ENCODE peak calls at places on chromosomes 13 and 19, in six cellular contexts. One of them, this sample, is unnamed.

GRCh38 chr13:72151241-72151640 is 284.2 kb upstream of the DACH1 start:
- DNase-seq in stimulated activated CD4-positive, alpha-beta T cell treated with anti-CD3 and anti-CD28 coated beads, Interleukin-2, amount 100 ng/mL, for 48 hours: no peak
- DNase-seq in GDM1: no peak
- DNase-seq in nephron progenitor cell: no peak
- DNase-seq in lower lobe of right lung: no peak
- DNase-seq in GF-D8: no peak
- DNase-seq in this sample: no peak

GRCh38 chr13:65907656-65908441 is 1322.3 kb downstream of the PCDH9 start:
- DNase-seq in stimulated activated CD4-positive, alpha-beta T cell treated with anti-CD3 and anti-CD28 coated beads, Interleukin-2, amount 100 ng/mL, for 48 hours: no peak
- DNase-seq in GDM1: no peak
- DNase-seq in nephron progenitor cell: no peak
- DNase-seq in lower lobe of right lung: no peak
- DNase-seq in GF-D8: no peak
- DNase-seq in this sample: peak; percentile 2

GRCh38 chr19:7596191-7596937 is 701 bp downstream of the CAMSAP3 start:
- DNase-seq in stimulated activated CD4-positive, alpha-beta T cell treated with anti-CD3 and anti-CD28 coated beads, Interleukin-2, amount 100 ng/mL, for 48 hours: no peak
- DNase-seq in GDM1: no peak
- DNase-seq in nephron progenitor cell: peak; percentile 22
- DNase-seq in lower lobe of right lung: no peak
- DNase-seq in GF-D8: no peak
- DNase-seq in this sample: no peak

GRCh38 chr13:104823709-104824108 is 1711.8 kb downstream of the EFNB2 start:
- DNase-seq in stimulated activated CD4-positive, alpha-beta T cell treated with anti-CD3 and anti-CD28 coated beads, Interleukin-2, amount 100 ng/mL, for 48 hours: no peak
- DNase-seq in GDM1: no peak
- DNase-seq in nephron progenitor cell: no peak
- DNase-seq in lower lobe of right lung: no peak
- DNase-seq in GF-D8: no peak
- DNase-seq in this sample: no peak

GRCh38 chr13:49240017-49240416 is 7.7 kb upstream of the CDADC1 start:
- DNase-seq in stimulated activated CD4-positive, alpha-beta T cell treated with anti-CD3 and anti-CD28 coated beads, Interleukin-2, amount 100 ng/mL, for 48 hours: peak; percentile 35
- DNase-seq in GDM1: peak; percentile 40
- DNase-seq in nephron progenitor cell: no peak
- DNase-seq in lower lobe of right lung: no peak
- DNase-seq in GF-D8: no peak
- DNase-seq in this sample: no peak

GRCh38 chr13:108352599-108352998 is 83.1 kb downstream of the TNFSF13B start:
- DNase-seq in stimulated activated CD4-positive, alpha-beta T cell treated with anti-CD3 and anti-CD28 coated beads, Interleukin-2, amount 100 ng/mL, for 48 hours: no peak
- DNase-seq in GDM1: no peak
- DNase-seq in nephron progenitor cell: no peak
- DNase-seq in lower lobe of right lung: no peak
- DNase-seq in GF-D8: peak; percentile 90
- DNase-seq in this sample: no peak

GRCh38 chr13:28805193-28805819 is 14.8 kb upstream of the MTUS2 start:
- DNase-seq in stimulated activated CD4-positive, alpha-beta T cell treated with anti-CD3 and anti-CD28 coated beads, Interleukin-2, amount 100 ng/mL, for 48 hours: peak; percentile 52
- DNase-seq in GDM1: no peak
- DNase-seq in nephron progenitor cell: peak; percentile 62
- DNase-seq in lower lobe of right lung: no peak
- DNase-seq in GF-D8: no peak
- DNase-seq in this sample: peak; percentile 4

GRCh38 chr19:491146-491741 is 5.0 kb upstream of the MADCAM1 start:
- DNase-seq in stimulated activated CD4-positive, alpha-beta T cell treated with anti-CD3 and anti-CD28 coated beads, Interleukin-2, amount 100 ng/mL, for 48 hours: no peak
- DNase-seq in GDM1: no peak
- DNase-seq in nephron progenitor cell: no peak
- DNase-seq in lower lobe of right lung: no peak
- DNase-seq in GF-D8: no peak
- DNase-seq in this sample: peak; percentile 76

GRCh38 chr13:31755803-31756212 is 16.5 kb downstream of the RXFP2 start:
- DNase-seq in stimulated activated CD4-positive, alpha-beta T cell treated with anti-CD3 and anti-CD28 coated beads, Interleukin-2, amount 100 ng/mL, for 48 hours: no peak
- DNase-seq in GDM1: no peak
- DNase-seq in nephron progenitor cell: no peak
- DNase-seq in lower lobe of right lung: no peak
- DNase-seq in GF-D8: no peak
- DNase-seq in this sample: no peak

GRCh38 chr19:56094449-56094848 is 26.6 kb downstream of the ZNF787 start:
- DNase-seq in stimulated activated CD4-positive, alpha-beta T cell treated with anti-CD3 and anti-CD28 coated beads, Interleukin-2, amount 100 ng/mL, for 48 hours: no peak
- DNase-seq in GDM1: no peak
- DNase-seq in nephron progenitor cell: no peak
- DNase-seq in lower lobe of right lung: no peak
- DNase-seq in GF-D8: no peak
- DNase-seq in this sample: no peak

GRCh38 chr19:7348587-7349230 is at the start of gene ARHGEF18:
- DNase-seq in stimulated activated CD4-positive, alpha-beta T cell treated with anti-CD3 and anti-CD28 coated beads, Interleukin-2, amount 100 ng/mL, for 48 hours: no peak
- DNase-seq in GDM1: peak; percentile 62
- DNase-seq in nephron progenitor cell: no peak
- DNase-seq in lower lobe of right lung: peak; percentile 78
- DNase-seq in GF-D8: peak; percentile 99
- DNase-seq in this sample: peak; percentile 49

This sample was measured in CMK.